ENCODE peak calls at places on chromosomes 5 and 9, in seven cellular contexts. A is SK-N-SH, E is HCT116, G is GM12878, Q is K562, L is HepG2, H is H1. V is an unnamed sample.

GRCh38 chr5:116361171-116361967 is 213.3 kb downstream of the SEMA6A start:
- DNase-seq in A (peak; percentile 37), E (no peak), G (no peak), Q (no peak), L (no peak), H (peak; percentile 49), V (no peak)

GRCh38 chr9:132597073-132597775 is 14.8 kb downstream of the BARHL1 start:
- DNase-seq in A (no peak), E (no peak), G (no peak), Q (no peak), L (no peak), H (no peak), V (no peak)

GRCh38 chr9:92513349-92513748 is 22.4 kb downstream of the ECM2 start:
- DNase-seq in A (no peak), E (no peak), G (no peak), Q (no peak), L (no peak), H (no peak), V (no peak)

GRCh38 chr9:134156564-134157377 is 7.6 kb downstream of the RNU6ATAC start:
- DNase-seq in A (no peak), E (no peak), G (no peak), Q (no peak), L (no peak), H (no peak), V (no peak)

GRCh38 chr9:20464242-20464641 is 158.1 kb downstream of the MLLT3 start:
- DNase-seq in A (no peak), E (no peak), G (no peak), Q (no peak), L (no peak), H (no peak), V (no peak)

GRCh38 chr9:14238518-14238917 is 75.4 kb downstream of the NFIB start:
- DNase-seq in A (no peak), E (no peak), G (no peak), Q (no peak), L (peak; percentile 40), H (no peak), V (peak; percentile 20)

GRCh38 chr9:134678206-134678605 is 36.6 kb downstream of the COL5A1 start:
- DNase-seq in A (no peak), E (no peak), G (no peak), Q (no peak), L (no peak), H (no peak), V (no peak)

GRCh38 chr9:1726993-1727759 is 288.0 kb upstream of the SMARCA2 start:
- DNase-seq in A (peak; percentile 16), E (no peak), G (no peak), Q (no peak), L (no peak), H (no peak), V (peak; percentile 11)

GRCh38 chr5:1125030-1125357 is 13.1 kb upstream of the SLC12A7 start:
- DNase-seq in A (peak; percentile 93), E (no peak), G (no peak), Q (no peak), L (no peak), H (no peak), V (no peak)

GRCh38 chr5:168654225-168654624 is 75.1 kb upstream of the PANK3 start:
- DNase-seq in A (peak; percentile 84), E (no peak), G (no peak), Q (no peak), L (no peak), H (no peak), V (no peak)

GRCh38 chr9:68942790-68943189 is 71.1 kb downstream of the PRKACG start:
- DNase-seq in A (no peak), E (no peak), G (no peak), Q (no peak), L (no peak), H (no peak), V (no peak)

GRCh38 chr9:31807574-31808256 is 576.7 kb upstream of the ACO1 start:
- DNase-seq in A (no peak), E (peak; percentile 51), G (no peak), Q (peak; percentile 1), L (peak; percentile 43), H (peak; percentile 13), V (no peak)

GRCh38 chr5:73853091-73853490 is 227.1 kb downstream of the ARHGEF28 start:
- DNase-seq in A (no peak), E (no peak), G (peak; percentile 4), Q (no peak), L (no peak), H (no peak), V (peak; percentile 58)

GRCh38 chr9:125343518-125344284 is 82.1 kb downstream of the GAPVD1 start:
- DNase-seq in A (no peak), E (no peak), G (no peak), Q (no peak), L (no peak), H (peak; percentile 49), V (no peak)

GRCh38 chr9:129235931-129236331 is 57.9 kb upstream of the IER5L start:
- DNase-seq in A (no peak), E (no peak), G (no peak), Q (no peak), L (no peak), H (no peak), V (no peak)

GRCh38 chr5:43601454-43602260 is 1.3 kb upstream of the NNT start:
- DNase-seq in A (peak; percentile 43), E (no peak), G (peak; percentile 30), Q (no peak), L (peak; percentile 32), H (no peak), V (no peak)

GRCh38 chr9:101977614-101978210 is 239.3 kb upstream of the GRIN3A start:
- DNase-seq in A (peak; percentile 0), E (peak; percentile 10), G (no peak), Q (peak; percentile 15), L (peak; percentile 3), H (no peak), V (no peak)

GRCh38 chr5:52989025-52989780 is at the start of gene ITGA2:
- DNase-seq in A (peak; percentile 77), E (peak; percentile 36), G (no peak), Q (peak; percentile 45), L (peak; percentile 74), H (no peak), V (peak; percentile 83)

GRCh38 chr5:151534345-151534744 is 56.8 kb downstream of the FAT2 start:
- DNase-seq in A (no peak), E (no peak), G (no peak), Q (no peak), L (no peak), H (no peak), V (no peak)

GRCh38 chr9:135989722-135990467 is 28.7 kb upstream of the UBAC1 start:
- DNase-seq in A (no peak), E (no peak), G (no peak), Q (no peak), L (no peak), H (no peak), V (no peak)
- TF ChIP-seq JUND in A (no peak), E (no peak), G (no peak), Q (no peak), L (no peak), H (no peak), V (no peak)

GRCh38 chr5:35898952-35899351 is 39.5 kb downstream of the CAPSL start:
- DNase-seq in A (no peak), E (no peak), G (no peak), Q (no peak), L (no peak), H (no peak), V (no peak)

GRCh38 chr5:35902032-35902681 is 36.3 kb downstream of the CAPSL start:
- DNase-seq in A (no peak), E (no peak), G (no peak), Q (no peak), L (no peak), H (no peak), V (no peak)

GRCh38 chr5:35903631-35904203 is 34.7 kb downstream of the CAPSL start:
- DNase-seq in A (no peak), E (no peak), G (no peak), Q (no peak), L (no peak), H (no peak), V (no peak)

GRCh38 chr5:35899805-35900204 is 38.6 kb downstream of the CAPSL start:
- DNase-seq in A (no peak), E (no peak), G (no peak), Q (no peak), L (no peak), H (no peak), V (no peak)

DNA sequence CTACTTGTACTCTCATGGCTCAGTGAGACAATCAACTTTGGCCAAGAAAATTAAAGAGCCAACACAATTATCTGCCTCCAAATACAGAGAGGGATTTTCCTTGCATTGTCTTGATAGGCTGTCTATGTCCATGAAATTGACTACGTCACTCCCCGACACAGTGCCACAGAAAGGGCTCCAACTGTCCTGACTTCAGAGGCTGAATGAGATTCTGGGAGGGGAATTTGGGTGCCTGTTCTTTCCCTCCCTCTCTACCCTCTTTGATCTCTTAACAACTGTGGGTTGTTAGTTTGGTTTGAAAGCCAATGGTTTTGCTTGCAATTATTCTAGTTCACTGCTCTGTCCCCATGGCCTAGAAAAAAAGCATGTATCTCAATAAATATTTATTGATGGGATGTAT is 37.4 kb downstream of the CAPSL start:
- DNase-seq in A (no peak), E (no peak), G (no peak), Q (no peak), L (no peak), H (no peak), V (no peak)
- TF ChIP-seq JUND in A (no peak), E (no peak), G (no peak), Q (no peak), L (no peak), H (no peak), V (no peak)

DNA sequence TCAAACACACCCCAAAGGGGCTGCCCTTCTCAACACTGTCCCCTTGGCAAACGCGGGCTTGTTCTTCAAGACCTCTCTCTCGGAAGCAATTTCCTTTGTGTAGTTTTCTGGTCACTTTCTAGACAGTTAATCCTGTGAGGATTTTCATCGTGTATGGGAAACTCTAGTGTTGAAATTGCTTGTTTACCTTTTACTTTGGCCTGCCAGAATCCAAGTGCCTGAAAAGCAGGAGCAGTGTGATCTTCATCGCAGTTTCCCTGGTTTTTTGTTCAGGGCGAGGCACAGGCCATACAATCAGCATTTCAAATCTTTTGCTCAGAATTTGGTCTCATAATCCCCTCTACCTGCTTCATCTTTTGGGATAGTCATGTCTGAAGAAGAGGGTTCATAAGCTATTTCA is 115.7 kb upstream of the C9orf72 start:
- DNase-seq in A (no peak), E (no peak), G (no peak), Q (no peak), L (no peak), H (no peak), V (peak; percentile 22)
- TF ChIP-seq JUND in A (no peak), E (no peak), G (no peak), Q (no peak), L (no peak), H (no peak), V (no peak)

DNA sequence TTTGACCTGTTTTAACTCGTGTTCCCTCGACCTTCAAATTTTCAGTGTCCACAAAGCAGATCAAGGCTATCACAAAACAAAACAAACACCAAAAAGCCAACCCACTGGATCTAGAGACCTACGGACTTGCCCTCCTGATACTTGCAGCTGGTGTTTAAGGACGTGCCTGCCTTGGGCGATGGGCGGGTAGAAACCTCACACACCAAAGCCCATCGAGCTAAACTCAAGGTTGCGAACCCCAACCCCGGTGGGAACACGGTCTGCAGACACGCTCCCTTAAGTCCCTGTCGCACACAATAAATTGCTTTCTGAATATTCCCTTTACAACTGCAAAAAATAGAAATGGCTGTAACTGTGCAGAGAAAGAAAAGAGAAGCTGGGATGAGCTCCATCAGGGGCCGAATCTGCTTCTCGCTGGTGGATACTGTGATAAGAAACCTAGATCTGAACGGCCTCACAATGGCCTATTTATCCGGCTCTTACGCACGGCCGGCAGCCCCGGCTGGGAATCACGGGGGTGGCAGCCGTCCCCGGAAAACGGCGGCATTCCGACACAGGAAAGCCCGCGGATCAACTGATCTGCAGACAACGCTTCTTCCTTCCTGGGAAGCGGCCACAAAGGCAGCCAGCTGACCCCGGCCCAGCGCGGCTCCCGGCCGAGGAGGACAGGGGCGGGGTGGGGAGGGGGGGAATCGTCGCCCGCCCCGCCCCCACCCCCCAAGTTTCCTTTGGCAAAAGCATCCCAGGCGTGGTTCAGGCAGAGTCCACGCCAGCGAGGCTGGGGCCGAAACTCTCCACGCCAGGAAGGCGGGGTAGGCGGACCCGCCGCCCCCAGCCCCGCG is 247.4 kb upstream of the ANKRD55 start:
- DNase-seq in A (peak; percentile 92), E (no peak), G (peak; percentile 9), Q (no peak), L (peak; percentile 96), H (no peak), V (peak; percentile 51)
- TF ChIP-seq JUND in A (no peak), E (no peak), G (no peak), Q (no peak), L (no peak), H (no peak), V (no peak)

V was measured in T47D.